ENCODE peak calls at places on chromosomes 11 and 22, in eight cellular contexts. K is psoas muscle, J is HCT116, I is HepG2, F is fibroblast of lung, B is heart right ventricle, L is A549, O is esophagus muscularis mucosa. M is an unnamed sample. For H3K4me1, the result is how much of the 10 kb centered on the place peaks cover.

GRCh38 chr11:76266269-76266668 is 60.0 kb upstream of the WNT11 start:
- DNase-seq in O (no peak), B (no peak), L (peak), I (no peak), K (no peak), J (peak), F (peak), M (no peak)

GRCh38 chr11:69229521-69229920 is 64.4 kb upstream of the MYEOV start:
- DNase-seq in I (no peak), J (no peak), F (no peak), O (no peak), L (no peak), B (no peak), K (no peak), M (no peak)

GRCh38 chr11:91960770-91961169 is 263.8 kb upstream of the FAT3 start:
- DNase-seq in J (no peak), B (no peak), F (no peak), O (no peak), K (no peak), L (no peak), I (no peak), M (no peak)

GRCh38 chr11:116600930-116601329 is 171.9 kb downstream of the BUD13 start:
- DNase-seq in J (no peak), K (no peak), I (no peak), B (no peak), L (no peak), F (no peak), O (no peak), M (no peak)

GRCh38 chr22:40524392-40525249 is 111.9 kb downstream of the MRTFA start:
- DNase-seq in K (no peak), L (peak), B (no peak), I (peak), F (peak), J (no peak), O (no peak), M (no peak)

GRCh38 chr11:83241291-83241946 is 44.7 kb downstream of the CCDC90B start:
- DNase-seq in K (no peak), J (peak), O (no peak), I (peak), L (peak), B (peak), F (peak), M (no peak)

GRCh38 chr11:862704-863388 is 20.2 kb downstream of the TSPAN4 start:
- DNase-seq in I (no peak), F (no peak), K (no peak), B (no peak), L (no peak), J (no peak), O (no peak), M (no peak)

GRCh38 chr22:23769321-23769965 is 1.7 kb upstream of the CHCHD10 start:
- DNase-seq in K (no peak), F (no peak), J (no peak), L (no peak), B (no peak), O (no peak), I (no peak), M (no peak)

GRCh38 chr22:37187891-37188761 is at the start of gene C1QTNF6:
- DNase-seq in L (peak), K (peak), I (no peak), O (no peak), J (no peak), B (no peak), F (peak), M (peak)

GRCh38 chr11:1116104-1116503 is 41.4 kb downstream of the MUC2 start:
- DNase-seq in K (no peak), O (no peak), J (no peak), L (no peak), B (no peak), F (no peak), I (no peak), M (peak)

GRCh38 chr11:73009972-73010371 is 132.1 kb downstream of the FCHSD2 start:
- DNase-seq in K (no peak), J (no peak), L (no peak), F (no peak), B (no peak), I (no peak), O (no peak), M (no peak)

DNA sequence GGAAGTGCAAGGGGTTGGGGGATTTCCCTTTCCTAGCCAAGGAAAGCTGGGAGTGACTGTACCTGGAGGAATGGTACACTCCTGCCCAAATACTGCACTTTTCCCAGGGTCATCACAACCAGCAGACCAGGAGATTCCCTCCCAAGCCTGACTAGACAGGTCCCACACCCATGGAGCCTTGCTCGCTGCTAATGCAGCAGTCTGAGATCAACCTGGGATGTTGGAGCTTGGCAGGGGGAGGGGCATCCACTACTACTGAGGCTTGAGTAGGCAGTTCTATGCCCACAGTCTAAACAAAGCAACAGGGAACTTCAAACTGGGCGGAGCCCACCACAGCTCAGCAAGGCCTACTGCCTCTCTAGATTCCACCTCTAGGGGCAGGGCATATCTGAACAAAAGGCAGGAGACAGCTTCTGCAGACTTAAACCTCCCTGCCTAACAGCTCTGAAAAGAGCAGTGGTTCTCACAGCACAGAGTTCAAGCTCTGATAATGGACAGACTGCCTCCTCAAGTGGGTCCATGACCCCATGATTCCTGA is 58.5 kb downstream of the SLC22A9 start:
- DNase-seq in J (no peak), F (no peak), B (no peak), I (peak), K (no peak), O (no peak), L (no peak), M (no peak)
- TF ChIP-seq CTCF in J (peak), F (no peak), B (no peak), I (peak), K (no peak), O (no peak), L (no peak), M (no peak)

GRCh38 chr22:43750751-43751150 is 61.4 kb downstream of the EFCAB6 start:
- DNase-seq in J (no peak), I (no peak), O (peak), L (no peak), B (no peak), F (no peak), K (no peak), M (no peak)
- H3K4me1 ChIP-seq in J (under half), I (under half), O (under half), L (under half), B (under half), F (under half), K (under half), M (under half)

GRCh38 chr11:101862410-101863233 is 52.2 kb upstream of the CEP126 start:
- DNase-seq in L (peak), I (peak), B (no peak), J (peak), K (no peak), O (no peak), F (peak), M (no peak)
- TF ChIP-seq CTCF in L (peak), I (peak), B (no peak), J (peak), K (peak), O (peak), F (peak), M (peak)

DNA sequence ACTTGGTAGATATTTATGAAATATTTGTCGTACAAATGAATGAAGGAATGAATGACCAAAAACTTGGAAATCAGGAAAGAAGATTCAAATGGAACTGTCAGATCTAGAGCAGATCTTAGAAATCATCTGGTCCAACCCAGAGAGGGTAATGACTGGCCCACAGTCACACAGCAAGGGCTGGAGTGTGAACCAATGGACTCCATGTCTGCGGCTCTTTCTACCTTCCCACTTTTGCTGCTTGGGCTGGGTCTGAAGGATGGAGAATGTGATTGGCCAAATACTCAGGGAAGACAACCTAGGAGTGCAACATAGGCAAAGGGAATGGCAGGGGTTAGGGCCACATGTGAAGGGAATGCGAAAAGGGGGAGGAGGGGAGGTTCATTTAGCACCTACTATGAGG is 5.8 kb upstream of the DGKZ start:
- DNase-seq in L (no peak), I (no peak), O (no peak), B (no peak), F (no peak), J (no peak), K (no peak), M (no peak)
- H3K4me1 ChIP-seq in L (under half), I (under half), O (under half), B (half or more), F (under half), J (under half), K (under half), M (half or more)

GRCh38 chr11:2794947-2795346 is 90.6 kb downstream of the CDKN1C start:
- DNase-seq in F (no peak), B (no peak), J (no peak), L (no peak), I (no peak), O (no peak), K (peak), M (peak)
- TF ChIP-seq CTCF in F (no peak), B (no peak), J (no peak), L (no peak), I (no peak), O (no peak), K (no peak), M (no peak)